ENCODE peak calls at places on chromosomes 7 and 10, in four cellular contexts. O is fibroblast of mammary gland, K is GM12865, H is fibroblast of villous mesenchyme. U is an unnamed sample.

GRCh38 chr7:82056282-82056681 is 286.4 kb upstream of the HGF start:
- DNase-seq in O (peak; percentile 52), K (no peak), H (no peak), U (peak; percentile 21)

GRCh38 chr10:9331583-9332008 is 1277.1 kb downstream of the GATA3 start:
- DNase-seq in O (peak; percentile 63), K (peak; percentile 66), H (peak; percentile 72), U (peak; percentile 77)

GRCh38 chr7:42237162-42237821 is at the start of gene GLI3:
- DNase-seq in O (peak; percentile 93), K (peak; percentile 70), H (peak; percentile 95), U (peak; percentile 93)

GRCh38 chr7:99210265-99210970 is 2.5 kb upstream of the KPNA7 start:
- DNase-seq in O (no peak), K (peak; percentile 21), H (no peak), U (peak; percentile 20)

GRCh38 chr10:122276611-122277205 is 5.6 kb downstream of the BTBD16 start:
- DNase-seq in O (peak; percentile 53), K (no peak), H (peak; percentile 28), U (peak; percentile 35)

GRCh38 chr10:43576580-43576979 is 2.2 kb upstream of the ZNF239 start:
- DNase-seq in O (no peak), K (no peak), H (no peak), U (no peak)

GRCh38 chr10:70164179-70164578 is 6.1 kb downstream of the SAR1A start:
- DNase-seq in O (no peak), K (peak; percentile 12), H (no peak), U (no peak)

GRCh38 chr10:5964736-5965135 is 12.6 kb downstream of the IL15RA start:
- DNase-seq in O (no peak), K (no peak), H (no peak), U (no peak)

GRCh38 chr7:78587443-78588044 is 789.0 kb downstream of the PHTF2 start:
- DNase-seq in O (peak; percentile 26), K (peak; percentile 10), H (peak; percentile 11), U (peak; percentile 59)

GRCh38 chr10:3220853-3221252 is 48.3 kb upstream of the PITRM1 start:
- DNase-seq in O (peak; percentile 86), K (no peak), H (no peak), U (no peak)

GRCh38 chr10:119111968-119112515 is 8.1 kb downstream of the DENND10 start:
- DNase-seq in O (peak; percentile 58), K (no peak), H (peak; percentile 36), U (peak; percentile 68)

DNA sequence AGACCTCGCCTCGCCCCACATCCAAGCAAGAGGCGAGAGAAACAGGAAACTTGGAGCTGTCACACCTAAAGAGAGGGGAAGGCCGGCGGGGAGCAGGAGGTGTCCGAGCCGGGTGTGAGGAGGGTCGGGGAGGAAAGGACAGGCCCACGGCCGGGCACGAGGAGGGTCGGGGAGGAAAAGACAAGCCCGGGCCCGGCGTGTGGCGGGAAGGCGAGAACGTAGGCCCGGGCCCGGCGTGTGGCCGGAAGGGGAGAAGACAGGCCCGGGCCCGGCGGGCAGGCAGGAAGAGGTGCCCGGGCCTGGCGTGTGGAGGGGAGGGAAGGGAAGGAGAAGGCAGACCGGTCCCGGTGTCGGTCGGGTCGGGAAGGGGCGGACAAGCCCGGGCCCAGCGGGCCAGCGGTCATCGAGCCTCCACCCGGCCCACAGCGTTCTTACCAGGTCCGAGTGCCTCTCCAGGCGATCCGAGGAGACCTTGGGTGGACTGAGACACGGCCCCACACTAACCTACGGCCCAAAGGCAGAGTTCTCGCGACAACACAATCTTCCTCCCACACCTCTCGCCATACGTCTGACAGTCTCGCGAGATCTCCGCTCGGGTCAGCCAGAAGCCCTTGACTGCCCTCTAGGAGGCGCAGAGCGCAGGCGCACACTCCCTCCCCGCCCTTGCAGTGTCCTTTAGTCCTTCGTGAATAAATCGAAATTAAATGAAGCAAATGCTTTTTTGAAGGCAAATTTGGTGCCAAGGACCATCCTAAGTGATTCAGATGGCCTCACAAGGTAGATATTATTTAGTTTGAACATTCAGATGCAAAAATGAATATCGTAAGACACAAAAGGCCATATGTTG is at the start of gene NCOA4:
- DNase-seq in O (peak; percentile 99), K (peak; percentile 99), H (peak; percentile 99), U (peak; percentile 99)
- TF ChIP-seq CTCF in O (peak; percentile 70), K (peak; percentile 85), H (peak; percentile 69), U (peak; percentile 84)

GRCh38 chr10:103739039-103739764 is 116.2 kb downstream of the SH3PXD2A start:
- DNase-seq in O (peak; percentile 96), K (no peak), H (peak; percentile 98), U (peak; percentile 95)
- H3K4me3 ChIP-seq in O (no peak overlapping the region), K (no peak overlapping the region), H (no peak overlapping the region), U (peak overlapping the region; percentile 22)

GRCh38 chr10:72069751-72070501 is 18.4 kb downstream of the SPOCK2 start:
- DNase-seq in O (no peak), K (no peak), H (no peak), U (no peak)
- TF ChIP-seq CTCF in O (peak; percentile 29), K (peak; percentile 22), H (peak; percentile 3), U (peak; percentile 16)

GRCh38 chr10:117163061-117163953 is 25.2 kb upstream of the VAX1 start:
- DNase-seq in O (no peak), K (no peak), H (no peak), U (no peak)
- H3K4me3 ChIP-seq in O (no peak overlapping the region), K (no peak overlapping the region), H (no peak overlapping the region), U (no peak overlapping the region)